ENCODE peak calls at places on chromosomes 13 and 19, in nine cellular contexts. G is pancreas, E is thyroid gland, K is heart right ventricle, O is Panc1, H is tibial artery, Y is GM23338, R is cardiac muscle cell, T is A549. J is an unnamed sample.

GRCh38 chr13:71618154-71618553 is 248.8 kb downstream of the DACH1 start:
- DNase-seq in H (no peak), R (peak), T (no peak), O (no peak), Y (no peak), E (no peak), K (no peak), G (no peak), J (no peak)

GRCh38 chr13:104757712-104758111 is 1691.5 kb upstream of the SLC10A2 start:
- DNase-seq in R (no peak), O (no peak), G (no peak), T (no peak), E (no peak), K (no peak), Y (no peak), H (no peak), J (no peak)

GRCh38 chr13:98142427-98143156 is at the start of gene FARP1:
- DNase-seq in O (no peak), R (peak), E (peak), H (peak), T (peak), K (peak), G (peak), Y (peak), J (peak)

GRCh38 chr13:31851201-31851600 is 111.9 kb downstream of the RXFP2 start:
- DNase-seq in R (no peak), E (no peak), K (no peak), G (no peak), Y (no peak), T (no peak), O (no peak), H (no peak), J (no peak)

GRCh38 chr13:30002577-30002976 is 152.2 kb upstream of the UBL3 start:
- DNase-seq in R (peak), K (no peak), Y (no peak), H (no peak), T (no peak), G (no peak), O (no peak), E (no peak), J (no peak)

GRCh38 chr19:47109541-47110375 is 3.8 kb downstream of the ZC3H4 start:
- DNase-seq in K (no peak), O (no peak), H (no peak), E (no peak), T (no peak), Y (peak), R (peak), G (no peak), J (no peak)

GRCh38 chr19:2569596-2570465 is 93.9 kb downstream of the GADD45B start:
- DNase-seq in T (no peak), K (no peak), R (no peak), E (no peak), H (peak), Y (no peak), G (peak), O (no peak), J (no peak)

GRCh38 chr13:110149036-110149435 is 157.9 kb downstream of the COL4A1 start:
- DNase-seq in R (no peak), H (no peak), O (no peak), E (no peak), K (no peak), G (no peak), T (no peak), Y (no peak), J (no peak)

GRCh38 chr13:113545455-113545930 is 39.1 kb upstream of the TFDP1 start:
- DNase-seq in Y (no peak), T (no peak), E (no peak), H (no peak), G (no peak), K (no peak), R (peak), O (no peak), J (peak)

GRCh38 chr13:21637296-21637695 is 33.3 kb upstream of the MICU2 start:
- DNase-seq in T (peak), R (peak), K (no peak), O (no peak), E (peak), G (no peak), H (no peak), Y (peak), J (no peak)

GRCh38 chr19:52206481-52206880 is 16.6 kb downstream of the PPP2R1A start:
- DNase-seq in E (no peak), Y (no peak), T (no peak), O (no peak), G (no peak), H (no peak), K (peak), R (no peak), J (no peak)

GRCh38 chr19:42081584-42082258 is 5.8 kb downstream of the ZNF574 start:
- DNase-seq in O (peak), H (no peak), G (no peak), Y (peak), E (no peak), T (peak), K (no peak), R (peak), J (no peak)

GRCh38 chr19:30671622-30672051 is 299.5 kb downstream of the ZNF536 start:
- DNase-seq in G (no peak), Y (no peak), K (peak), H (no peak), E (peak), O (no peak), R (peak), T (no peak), J (peak)

GRCh38 chr19:45321848-45322247 is 827 bp downstream of the CKM start:
- DNase-seq in T (no peak), O (no peak), H (no peak), E (no peak), G (no peak), Y (no peak), K (peak), R (no peak), J (peak)

GRCh38 chr19:5954293-5954692 is 23.6 kb downstream of the RANBP3 start:
- DNase-seq in T (no peak), Y (no peak), H (no peak), G (no peak), O (no peak), K (no peak), E (no peak), R (no peak), J (no peak)

GRCh38 chr19:28578786-28579505 is 634.0 kb downstream of the UQCRFS1 start:
- DNase-seq in R (no peak), Y (no peak), H (no peak), K (no peak), E (no peak), G (no peak), T (no peak), O (no peak), J (no peak)

GRCh38 chr19:38513762-38514167 is 80.3 kb downstream of the RYR1 start:
- DNase-seq in H (no peak), Y (no peak), E (no peak), R (no peak), T (no peak), K (no peak), G (no peak), O (no peak), J (no peak)

GRCh38 chr19:19615086-19615485 is 3.4 kb downstream of the PBX4 start:
- DNase-seq in H (no peak), K (no peak), R (no peak), T (no peak), E (peak), O (peak), G (no peak), Y (no peak), J (no peak)

GRCh38 chr19:43408043-43408442 is 6.6 kb upstream of the TEX101 start:
- DNase-seq in R (no peak), Y (peak), K (no peak), E (no peak), H (no peak), G (no peak), T (no peak), O (no peak), J (no peak)

GRCh38 chr13:78881054-78881453 is 222.1 kb upstream of the OBI1 start:
- DNase-seq in R (no peak), H (no peak), E (no peak), Y (no peak), T (no peak), O (no peak), K (no peak), G (no peak), J (no peak)

GRCh38 chr13:27665333-27665732 is 43.6 kb downstream of the POLR1D start:
- DNase-seq in E (no peak), H (no peak), O (no peak), R (no peak), T (no peak), Y (peak), K (no peak), G (no peak), J (no peak)

GRCh38 chr13:85386424-85386823 is 412.8 kb downstream of the SLITRK6 start:
- DNase-seq in O (no peak), Y (no peak), G (no peak), T (no peak), E (no peak), R (peak), H (no peak), K (no peak), J (peak)

GRCh38 chr19:38949580-38950367 is 19.0 kb downstream of the MRPS12 start:
- DNase-seq in K (peak), Y (peak), T (no peak), E (peak), H (peak), R (peak), G (peak), O (no peak), J (no peak)

GRCh38 chr13:46179576-46180368 is 2.2 kb downstream of the LCP1 start:
- DNase-seq in O (no peak), E (peak), G (no peak), H (peak), R (no peak), Y (no peak), K (peak), T (no peak), J (no peak)

GRCh38 chr19:42601811-42602443 is 7.2 kb upstream of the CEACAM8 start:
- DNase-seq in O (no peak), Y (peak), R (peak), H (no peak), G (no peak), K (no peak), T (peak), E (peak), J (peak)

GRCh38 chr19:46190489-46190888 is 39.1 kb upstream of the IGFL1 start:
- DNase-seq in H (no peak), E (no peak), T (no peak), Y (no peak), R (no peak), O (no peak), K (no peak), G (no peak), J (no peak)

GRCh38 chr13:102225892-102226291 is 176.0 kb downstream of the FGF14 start:
- DNase-seq in K (peak), E (no peak), Y (no peak), O (no peak), H (no peak), G (no peak), T (no peak), R (no peak), J (no peak)

GRCh38 chr13:73835138-73835721 is 299.0 kb downstream of the KLF12 start:
- DNase-seq in R (peak), T (peak), H (no peak), G (no peak), K (no peak), Y (peak), O (no peak), E (no peak), J (peak)

GRCh38 chr13:25738342-25738771 is 313.5 kb downstream of the SHISA2 start:
- DNase-seq in R (peak), H (no peak), Y (no peak), T (no peak), O (no peak), E (no peak), K (no peak), G (no peak), J (peak)

GRCh38 chr19:2345794-2346663 is 14.0 kb upstream of the TMPRSS9 start:
- DNase-seq in E (peak), K (no peak), G (peak), H (no peak), Y (no peak), T (no peak), R (peak), O (no peak), J (no peak)

GRCh38 chr19:50272263-50272897 is 56.8 kb downstream of the KCNC3 start:
- DNase-seq in G (no peak), O (no peak), R (no peak), H (no peak), T (no peak), K (no peak), Y (no peak), E (no peak), J (no peak)

GRCh38 chr13:109818136-109818535 is 31.8 kb upstream of the IRS2 start:
- DNase-seq in E (no peak), G (no peak), O (no peak), Y (no peak), K (no peak), R (no peak), H (no peak), T (no peak), J (no peak)

GRCh38 chr13:44930907-44931676 is 58.2 kb downstream of the NUFIP1 start:
- DNase-seq in K (no peak), H (no peak), O (no peak), E (no peak), Y (peak), G (no peak), R (peak), T (no peak), J (peak)

GRCh38 chr13:34413538-34414210 is 528.4 kb upstream of the NBEA start:
- DNase-seq in Y (no peak), T (no peak), R (no peak), K (no peak), H (no peak), E (no peak), O (no peak), G (no peak), J (no peak)

GRCh38 chr13:79382545-79383275 is 23.3 kb downstream of the RBM26 start:
- DNase-seq in G (no peak), H (no peak), Y (peak), O (no peak), E (no peak), R (no peak), T (no peak), K (no peak), J (no peak)

GRCh38 chr13:113883314-113883811 is 19.5 kb upstream of the GAS6 start:
- DNase-seq in T (no peak), E (no peak), G (no peak), Y (no peak), H (no peak), O (no peak), R (no peak), K (no peak), J (no peak)

GRCh38 chr13:93265800-93266199 is 39.2 kb downstream of the GPC6 start:
- DNase-seq in T (no peak), O (no peak), E (no peak), R (no peak), H (no peak), K (no peak), G (no peak), Y (no peak), J (no peak)

GRCh38 chr13:33272531-33273124 is 12.9 kb downstream of the STARD13 start:
- DNase-seq in R (no peak), T (no peak), H (no peak), Y (no peak), G (no peak), K (no peak), O (no peak), E (no peak), J (no peak)

GRCh38 chr19:7007859-7008258 is 13.4 kb downstream of the MBD3L2B start:
- DNase-seq in T (no peak), O (no peak), E (no peak), G (no peak), H (no peak), Y (no peak), R (no peak), K (no peak), J (no peak)

GRCh38 chr19:35204799-35205732 is 23.5 kb downstream of the FAM187B start:
- DNase-seq in H (peak), K (no peak), G (no peak), Y (peak), R (no peak), E (no peak), O (no peak), T (no peak), J (no peak)

DNA sequence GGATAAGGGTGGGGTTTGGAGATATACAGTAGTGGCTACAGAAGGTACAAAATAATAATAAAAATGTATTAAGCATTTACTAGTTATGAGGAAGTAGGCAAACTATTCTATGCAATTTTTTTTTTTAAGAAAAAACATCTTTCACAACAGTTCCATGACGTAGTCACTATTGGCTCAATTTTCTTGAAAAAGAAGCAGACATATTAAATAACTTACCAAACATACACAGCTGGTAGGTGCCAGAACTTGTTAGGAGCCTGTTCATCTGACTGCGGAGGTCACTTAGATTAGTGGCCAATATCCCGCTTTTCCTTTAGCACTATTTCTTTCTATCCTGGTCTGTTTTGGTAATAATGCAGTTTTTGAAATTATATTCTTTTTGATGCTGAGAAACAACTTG is 593.5 kb downstream of the KCTD12 start:
- DNase-seq in E (no peak), K (no peak), R (peak), H (no peak), T (no peak), G (no peak), Y (no peak), O (no peak), J (no peak)
- H3K27ac ChIP-seq in E (no peak), K (no peak), R (no peak), H (peak), T (no peak), G (no peak), Y (no peak), O (no peak), J (no peak)

GRCh38 chr19:32675720-32676185 is at the start of gene RGS9BP:
- DNase-seq in Y (peak), R (peak), T (peak), H (peak), K (peak), G (peak), E (peak), O (no peak), J (peak)

GRCh38 chr19:32677657-32678056 is 2.0 kb downstream of the RGS9BP start:
- DNase-seq in R (no peak), H (no peak), O (no peak), Y (peak), G (no peak), K (no peak), E (no peak), T (no peak), J (peak)

GRCh38 chr19:32674959-32675719 is at the start of gene ANKRD27:
- DNase-seq in K (peak), H (peak), Y (peak), G (peak), T (peak), O (peak), R (peak), E (peak), J (peak)

GRCh38 chr19:32676895-32677359 is 1.3 kb downstream of the RGS9BP start:
- DNase-seq in T (no peak), K (peak), Y (no peak), G (no peak), E (no peak), R (no peak), O (no peak), H (no peak), J (peak)

DNA sequence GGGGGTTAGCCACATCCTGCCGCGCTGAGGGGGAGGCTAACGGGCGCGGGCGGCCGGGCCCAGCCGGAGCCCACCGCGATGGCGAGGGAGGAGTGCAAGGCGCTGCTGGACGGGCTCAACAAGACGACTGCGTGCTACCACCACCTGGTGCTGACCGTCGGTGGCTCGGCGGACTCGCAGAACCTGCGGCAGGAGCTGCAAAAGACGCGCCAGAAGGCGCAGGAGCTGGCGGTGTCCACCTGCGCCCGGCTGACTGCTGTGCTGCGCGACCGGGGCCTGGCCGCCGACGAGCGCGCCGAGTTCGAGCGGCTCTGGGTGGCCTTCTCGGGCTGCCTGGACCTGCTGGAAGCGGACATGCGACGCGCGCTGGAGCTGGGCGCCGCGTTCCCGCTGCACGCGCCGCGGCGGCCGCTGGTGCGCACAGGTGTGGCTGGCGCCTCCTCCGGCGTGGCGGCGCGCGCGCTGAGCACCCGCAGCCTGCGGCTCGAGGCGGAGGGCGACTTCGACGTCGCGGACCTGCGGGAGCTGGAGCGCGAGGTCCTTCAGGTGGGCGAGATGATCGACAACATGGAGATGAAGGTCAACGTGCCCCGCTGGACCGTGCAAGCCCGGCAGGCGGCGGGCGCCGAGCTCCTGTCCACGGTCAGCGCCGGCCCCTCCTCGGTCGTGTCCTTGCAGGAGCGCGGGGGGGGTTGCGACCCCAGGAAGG is 692 bp downstream of the RGS9BP start:
- DNase-seq in E (peak), H (no peak), G (peak), T (peak), Y (peak), O (no peak), R (no peak), K (peak), J (no peak)
- H3K27ac ChIP-seq in E (no peak), H (no peak), G (no peak), T (peak), Y (no peak), O (no peak), R (no peak), K (peak), J (no peak)

DNA sequence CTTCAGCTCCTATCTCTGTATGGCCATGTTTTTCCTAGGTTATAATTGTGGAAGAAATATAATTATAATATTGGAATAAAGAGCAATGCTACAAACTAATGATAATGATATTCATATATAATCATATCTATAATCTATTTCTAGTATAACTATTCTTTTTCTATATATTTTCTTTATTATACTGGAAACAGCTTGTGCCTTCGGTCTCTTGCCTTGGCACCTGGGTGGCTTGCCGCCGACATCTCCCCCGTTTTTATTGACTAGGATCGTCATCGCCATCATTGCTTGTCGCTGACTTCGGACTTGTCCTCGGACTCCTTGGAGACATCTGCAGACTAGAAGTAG is 24.2 kb downstream of the ZNF763 start:
- DNase-seq in O (no peak), Y (no peak), H (no peak), E (no peak), R (no peak), K (no peak), G (no peak), T (no peak), J (peak)
- H3K27ac ChIP-seq in O (no peak), Y (no peak), H (peak), E (peak), R (no peak), K (no peak), G (peak), T (no peak), J (no peak)

GRCh38 chr19:12886943-12887747 is at the start of gene KLF1:
- DNase-seq in H (no peak), R (no peak), K (no peak), E (no peak), Y (no peak), T (no peak), G (no peak), O (no peak), J (no peak)
- H3K27ac ChIP-seq in H (no peak), R (no peak), K (no peak), E (no peak), Y (no peak), T (no peak), G (no peak), O (no peak), J (no peak)

DNA sequence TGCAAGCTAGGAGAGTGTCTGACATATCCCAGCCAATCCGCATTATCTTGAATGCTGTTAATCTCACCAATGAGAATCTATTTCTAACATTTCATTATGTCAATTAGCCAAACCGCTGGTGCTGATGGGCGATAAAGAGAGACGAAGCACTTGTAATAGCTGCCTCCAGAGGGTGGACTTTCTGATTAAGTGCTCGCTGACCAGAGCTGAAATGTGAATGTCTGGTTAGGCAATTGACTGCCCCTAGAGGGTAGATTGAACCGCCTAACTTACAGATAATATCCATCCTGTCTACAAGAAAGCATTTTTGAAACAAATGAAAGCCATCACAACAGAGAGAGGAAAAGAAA is 552 bp upstream of the GRWD1 start:
- DNase-seq in O (no peak), Y (peak), K (no peak), E (peak), R (peak), H (peak), T (peak), G (no peak), J (no peak)
- H3K27ac ChIP-seq in O (peak), Y (peak), K (peak), E (peak), R (peak), H (peak), T (peak), G (no peak), J (peak)

J was measured in SJCRH30.